ENCODE peak calls at places on chromosomes 3 and 15, in five cellular contexts. I is HTR-8/SVneo, C is NCI-H1694, T is endodermal cell, R is pons. Y is an unnamed sample.

GRCh38 chr3:56783644-56784451 is 17.9 kb downstream of the ARHGEF3 start:
- DNase-seq in I (peak), T (no peak), C (no peak), R (peak), Y (peak)

GRCh38 chr3:10116138-10116460 is 624 bp downstream of the BRK1 start:
- DNase-seq in C (no peak), I (peak), R (no peak), T (no peak), Y (no peak)

GRCh38 chr15:66737243-66738010 is 35.4 kb downstream of the SMAD6 start:
- DNase-seq in T (no peak), I (no peak), C (no peak), R (no peak), Y (no peak)

GRCh38 chr15:29097971-29098370 is 171.7 kb downstream of the NSMCE3 start:
- DNase-seq in R (no peak), I (no peak), T (no peak), C (no peak), Y (no peak)

GRCh38 chr15:92958105-92958504 is 58.0 kb downstream of the CHD2 start:
- DNase-seq in R (no peak), I (no peak), T (no peak), C (no peak), Y (no peak)

GRCh38 chr15:71752085-71752484 is 58.3 kb upstream of the NR2E3 start:
- DNase-seq in C (no peak), I (no peak), R (no peak), T (no peak), Y (no peak)

GRCh38 chr3:188236241-188236640 is 82.3 kb downstream of the LPP start:
- DNase-seq in C (no peak), I (no peak), T (no peak), R (no peak), Y (no peak)

GRCh38 chr3:48475188-48475587 is 28.7 kb downstream of the ATRIP start:
- DNase-seq in I (no peak), R (no peak), T (peak), C (no peak), Y (no peak)

GRCh38 chr3:106635271-106635670 is 742.0 kb upstream of the CCDC54 start:
- DNase-seq in T (no peak), C (no peak), R (no peak), I (peak), Y (no peak)

GRCh38 chr3:13530241-13531009 is 18.5 kb upstream of the FBLN2 start:
- DNase-seq in R (no peak), C (no peak), T (no peak), I (no peak), Y (no peak)

GRCh38 chr3:10693457-10693856 is 122.6 kb upstream of the SLC6A11 start:
- DNase-seq in C (no peak), T (no peak), R (no peak), I (no peak), Y (no peak)

Y was measured in body of pancreas.